ENCODE peak calls at places on chromosomes 13 and 19, in eight cellular contexts. R is HepG2; Q is GM12878; X is CD8-positive, alpha-beta memory T cell; V is kidney; Z is right lobe of liver; J is DND-41; T is aorta. G is an unnamed sample.

GRCh38 chr19:2194513-2195078 is 30.9 kb downstream of the DOT1L start:
- DNase-seq in V (no peak), Z (no peak), R (no peak), Q (no peak), X (no peak), T (no peak), J (no peak), G (no peak)

GRCh38 chr13:102679449-102680132 is 15.3 kb downstream of the METTL21C start:
- DNase-seq in J (no peak), Z (no peak), Q (no peak), R (no peak), T (no peak), X (no peak), V (no peak), G (no peak)

GRCh38 chr13:80524447-80525215 is 183.7 kb upstream of the SPRY2 start:
- DNase-seq in Z (no peak), J (no peak), X (no peak), V (no peak), Q (no peak), T (no peak), R (no peak), G (no peak)

GRCh38 chr13:39038569-39038898 is 278 bp downstream of the NHLRC3 start:
- DNase-seq in T (peak; percentile 57), V (no peak), X (peak; percentile 69), Q (no peak), J (no peak), Z (peak; percentile 48), R (peak; percentile 17), G (peak; percentile 11)

GRCh38 chr19:776549-776948 is 20.7 kb upstream of the PTBP1 start:
- DNase-seq in R (no peak), T (no peak), V (no peak), Q (no peak), X (no peak), Z (no peak), J (no peak), G (no peak)

GRCh38 chr19:47994209-47994802 is at the start of gene ELSPBP1:
- DNase-seq in T (no peak), R (no peak), Z (no peak), V (no peak), J (no peak), Q (no peak), X (no peak), G (no peak)

GRCh38 chr19:42816901-42817300 is 51.4 kb upstream of the PSG8 start:
- DNase-seq in V (no peak), J (no peak), R (no peak), T (no peak), X (no peak), Z (no peak), Q (no peak), G (no peak)

GRCh38 chr19:10712754-10713153 is 5.1 kb upstream of the DNM2 start:
- DNase-seq in R (no peak), Z (no peak), T (no peak), Q (no peak), V (peak; percentile 87), J (no peak), X (no peak), G (no peak)

GRCh38 chr19:55647732-55648656 is at the start of gene CCDC106:
- DNase-seq in R (peak; percentile 55), Q (no peak), V (peak; percentile 90), X (peak; percentile 63), T (peak; percentile 79), Z (peak; percentile 66), J (peak; percentile 82), G (peak; percentile 79)

GRCh38 chr13:24251525-24251924 is 57.9 kb upstream of the C1QTNF9 start:
- DNase-seq in Q (no peak), V (no peak), J (peak; percentile 13), X (peak; percentile 95), Z (no peak), R (no peak), T (peak; percentile 54), G (no peak)

GRCh38 chr19:3642987-3643386 is 16.4 kb upstream of the CACTIN start:
- DNase-seq in Z (no peak), V (no peak), X (no peak), R (no peak), J (peak; percentile 30), Q (no peak), T (no peak), G (no peak)

GRCh38 chr13:101474419-101474957 is 22.0 kb downstream of the ITGBL1 start:
- DNase-seq in Z (no peak), R (no peak), Q (no peak), V (no peak), X (no peak), T (peak; percentile 53), J (no peak), G (no peak)

GRCh38 chr13:21203132-21203531 is 26.7 kb downstream of the MRPL57 start:
- DNase-seq in J (no peak), Q (no peak), Z (no peak), R (peak; percentile 22), X (no peak), T (no peak), V (no peak), G (no peak)

GRCh38 chr13:41678320-41678719 is 221.0 kb downstream of the RGCC start:
- DNase-seq in R (no peak), J (no peak), V (no peak), Z (no peak), X (no peak), Q (no peak), T (no peak), G (no peak)

GRCh38 chr13:30735025-30735967 is at the start of gene ALOX5AP:
- DNase-seq in V (no peak), X (no peak), T (no peak), J (peak; percentile 78), Z (no peak), R (no peak), Q (peak; percentile 72), G (no peak)

GRCh38 chr19:57334191-57334590 is 13.9 kb downstream of the ZNF543 start:
- DNase-seq in Z (no peak), J (no peak), X (no peak), R (peak; percentile 29), V (no peak), Q (no peak), T (no peak), G (no peak)

GRCh38 chr19:35008891-35009341 is 8.8 kb downstream of the GRAMD1A start:
- DNase-seq in R (no peak), J (no peak), X (no peak), T (no peak), Q (no peak), Z (no peak), V (no peak), G (no peak)
- H3K4me1 ChIP-seq in R (peaks cover 45% of the 10 kb centered on the region), J (peaks cover 5% of the 10 kb centered on the region), X (peaks cover 49% of the 10 kb centered on the region), T (no peaks in the 10 kb centered on the region), Q (peaks cover 6% of the 10 kb centered on the region), Z (no peaks in the 10 kb centered on the region), V (no peaks in the 10 kb centered on the region), G (peaks cover 48% of the 10 kb centered on the region)

GRCh38 chr13:110251227-110251791 is 55.6 kb downstream of the COL4A1 start:
- DNase-seq in V (no peak), T (no peak), X (no peak), Z (no peak), Q (no peak), J (no peak), R (no peak), G (no peak)

GRCh38 chr13:110249326-110249725 is 57.6 kb downstream of the COL4A1 start:
- DNase-seq in X (no peak), T (no peak), J (no peak), R (no peak), Q (no peak), Z (no peak), V (no peak), G (no peak)

GRCh38 chr13:110246530-110246929 is 60.4 kb downstream of the COL4A1 start:
- DNase-seq in Q (no peak), Z (no peak), V (no peak), X (no peak), R (no peak), J (no peak), T (no peak), G (no peak)

GRCh38 chr13:110250258-110250891 is 56.6 kb downstream of the COL4A1 start:
- DNase-seq in Z (no peak), V (peak; percentile 90), R (no peak), Q (no peak), X (no peak), T (no peak), J (no peak), G (peak; percentile 57)

DNA sequence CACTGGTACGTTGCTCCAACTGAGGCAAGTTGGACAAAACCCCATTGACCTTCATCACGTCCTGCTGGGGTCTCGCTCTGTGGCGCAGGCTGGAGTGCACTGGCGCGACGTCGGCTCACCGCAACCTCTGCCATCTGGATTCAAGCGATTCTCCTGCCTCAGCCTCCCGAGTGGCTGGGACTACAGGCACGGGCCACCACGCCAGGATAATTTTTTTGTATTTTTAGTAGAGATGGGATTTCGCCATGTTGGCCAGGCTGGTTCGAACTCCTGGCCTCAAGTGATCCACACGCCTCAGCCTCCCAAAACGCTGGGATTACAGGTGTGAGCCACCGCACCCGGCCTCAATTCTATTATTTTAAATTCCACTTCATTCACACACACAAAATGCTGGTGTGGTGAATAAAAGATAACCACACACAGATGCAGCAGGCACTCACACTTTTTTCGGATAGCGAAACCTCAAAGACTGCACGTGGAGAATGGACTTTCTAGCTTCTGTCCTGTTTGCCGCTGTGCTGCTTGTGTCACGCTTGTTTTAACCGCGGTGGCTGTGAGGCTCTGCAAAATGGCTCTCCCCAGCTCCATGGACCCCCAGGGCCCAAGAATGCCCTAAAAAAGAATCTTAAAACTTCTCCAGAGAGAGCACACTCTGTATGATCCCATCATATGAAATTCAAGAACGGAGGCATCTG is 58.4 kb downstream of the COL4A1 start:
- DNase-seq in Z (no peak), R (no peak), J (no peak), T (no peak), X (no peak), V (no peak), Q (no peak), G (no peak)
- H3K4me1 ChIP-seq in Z (no peaks in the 10 kb centered on the region), R (no peaks in the 10 kb centered on the region), J (no peaks in the 10 kb centered on the region), T (peaks cover 14% of the 10 kb centered on the region), X (no peaks in the 10 kb centered on the region), V (peaks cover 10% of the 10 kb centered on the region), Q (no peaks in the 10 kb centered on the region), G (peaks cover 80% of the 10 kb centered on the region)

GRCh38 chr19:13159713-13160112 is 9.5 kb downstream of the IER2 start:
- DNase-seq in V (no peak), T (no peak), Z (no peak), R (no peak), X (no peak), J (no peak), Q (no peak), G (no peak)
- H3K4me1 ChIP-seq in V (peaks cover 9% of the 10 kb centered on the region), T (no peaks in the 10 kb centered on the region), Z (peaks cover 23% of the 10 kb centered on the region), R (peaks cover 48% of the 10 kb centered on the region), X (peaks cover 76% of the 10 kb centered on the region), J (peaks cover 53% of the 10 kb centered on the region), Q (peaks cover 57% of the 10 kb centered on the region), G (peaks cover 68% of the 10 kb centered on the region)

DNA sequence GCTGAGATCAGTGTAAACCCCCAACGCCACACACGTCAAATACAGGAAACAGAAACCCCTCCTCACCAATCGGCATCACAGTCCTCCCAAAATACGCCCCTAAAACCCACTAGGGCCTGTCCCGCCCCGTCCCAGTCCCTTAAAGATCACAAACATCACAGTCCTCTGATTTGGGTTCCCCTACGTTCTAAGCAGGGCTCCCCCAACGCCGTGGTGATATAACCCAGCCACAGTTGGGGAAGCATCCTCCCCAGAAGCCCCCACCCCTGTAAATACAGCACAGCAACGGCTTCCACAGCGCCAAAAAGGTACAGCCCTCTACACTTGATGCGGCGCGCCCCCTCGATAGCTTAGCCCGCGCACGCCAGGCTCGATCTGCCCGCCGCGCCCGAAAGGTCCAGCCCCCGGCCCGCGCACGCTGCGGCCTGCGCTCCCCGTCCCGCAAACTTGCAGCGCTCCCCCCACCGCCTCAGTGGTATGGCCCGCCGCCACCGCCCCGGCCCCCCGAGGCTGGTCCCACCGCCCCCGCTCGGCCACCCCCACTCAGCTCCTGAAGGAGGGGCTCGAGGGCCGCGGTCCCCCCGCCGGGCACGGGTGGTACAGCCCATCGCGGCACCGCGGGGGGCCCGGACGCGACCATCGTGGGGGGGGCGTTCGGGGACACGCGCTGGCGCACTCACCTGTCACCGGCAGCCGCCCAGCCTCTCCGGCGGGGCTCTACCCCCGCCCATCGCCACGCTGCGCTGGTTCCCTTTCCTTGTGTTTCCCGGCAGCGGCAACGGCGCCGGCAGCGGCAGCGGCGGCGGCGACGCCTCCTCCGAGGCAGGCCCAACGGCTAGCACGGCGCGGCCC is at the start of gene AKT2:
- DNase-seq in V (peak; percentile 92), T (peak; percentile 75), X (peak; percentile 86), Q (peak; percentile 48), J (peak; percentile 87), Z (no peak), R (no peak), G (peak; percentile 78)
- H3K4me1 ChIP-seq in V (peaks cover 40% of the 10 kb centered on the region), T (no peaks in the 10 kb centered on the region), X (peaks cover 51% of the 10 kb centered on the region), Q (peaks cover 21% of the 10 kb centered on the region), J (peaks cover 42% of the 10 kb centered on the region), Z (peaks cover 37% of the 10 kb centered on the region), R (peaks cover 57% of the 10 kb centered on the region), G (peaks cover 54% of the 10 kb centered on the region)